ENCODE peak calls at places on chromosome X, in five cellular contexts. E is mesothelial cell of epicardium, H is endothelial cell, T is mammary epithelial cell, Z is ascending aorta. D is an unnamed sample.

GRCh38 chrX:95903490-95903889 is 781.2 kb upstream of the DIAPH2 start:
- DNase-seq in E (no peak), H (peak; percentile 4), Z (no peak), T (no peak), D (no peak)

GRCh38 chrX:1452497-1453389 is at the start of gene ASMTL:
- DNase-seq in E (peak; percentile 100), H (peak; percentile 99), Z (peak; percentile 100), T (peak; percentile 97), D (peak; percentile 99)

GRCh38 chrX:132940727-132941162 is 17.7 kb downstream of the HS6ST2 start:
- DNase-seq in H (no peak), Z (no peak), E (no peak), T (no peak), D (no peak)

GRCh38 chrX:39253551-39253950 is 452.3 kb downstream of the MID1IP1 start:
- DNase-seq in H (no peak), Z (no peak), E (no peak), T (peak; percentile 63), D (no peak)

GRCh38 chrX:118350715-118351114 is 4.8 kb downstream of the WDR44 start:
- DNase-seq in E (no peak), H (no peak), T (no peak), Z (no peak), D (no peak)

GRCh38 chrX:72107320-72107719 is 24.4 kb downstream of the RTL5 start:
- DNase-seq in Z (no peak), E (no peak), T (peak; percentile 67), H (no peak), D (no peak)

GRCh38 chrX:151240237-151240636 is 63.9 kb downstream of the GPR50 start:
- DNase-seq in T (no peak), H (no peak), Z (no peak), E (no peak), D (no peak)

GRCh38 chrX:7709845-7710244 is 133.1 kb upstream of the VCX start:
- DNase-seq in T (no peak), Z (no peak), H (no peak), E (no peak), D (no peak)

GRCh38 chrX:45709381-45709780 is 508.7 kb upstream of the DIPK2B start:
- DNase-seq in E (no peak), Z (no peak), T (peak; percentile 38), H (no peak), D (no peak)

GRCh38 chrX:43677993-43678392 is 21.9 kb downstream of the MAOA start:
- DNase-seq in H (no peak), E (no peak), Z (no peak), T (no peak), D (no peak)

GRCh38 chrX:147476008-147476407 is 435.7 kb upstream of the FMR1 start:
- DNase-seq in H (peak; percentile 37), Z (no peak), T (no peak), E (no peak), D (peak; percentile 4)

GRCh38 chrX:43627669-43628068 is 28.4 kb upstream of the MAOA start:
- DNase-seq in E (no peak), Z (no peak), T (no peak), H (no peak), D (no peak)

GRCh38 chrX:107729558-107730297 is 45.9 kb downstream of the TSC22D3 start:
- DNase-seq in E (no peak), T (peak; percentile 9), Z (no peak), H (no peak), D (peak; percentile 30)

GRCh38 chrX:17584248-17584681 is 153.0 kb upstream of the SCML1 start:
- DNase-seq in E (no peak), Z (no peak), T (no peak), H (no peak), D (no peak)

GRCh38 chrX:82127228-82128123 is 925.6 kb downstream of the SH3BGRL start:
- DNase-seq in T (no peak), Z (no peak), E (no peak), H (no peak), D (peak; percentile 3)

DNA sequence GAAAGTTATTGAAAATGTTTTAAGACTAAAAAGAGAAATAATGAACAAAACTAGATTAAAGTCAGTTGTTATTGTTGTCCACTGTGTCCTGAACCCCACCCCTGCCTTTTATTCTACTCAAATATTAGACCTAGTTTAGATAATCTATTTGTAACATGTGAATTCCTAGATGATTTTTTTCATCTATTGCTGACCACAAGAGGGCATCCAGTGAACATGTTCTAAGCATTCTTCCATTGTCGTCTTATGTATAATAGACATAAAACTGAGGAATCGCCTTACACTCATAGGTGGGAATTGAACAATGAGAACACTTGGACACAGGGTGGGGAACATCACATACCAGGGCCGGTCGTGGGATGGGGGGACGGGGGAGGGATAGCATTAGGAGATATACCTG is 36.4 kb upstream of the HPRT1 start:
- DNase-seq in Z (no peak), E (no peak), T (peak; percentile 5), H (no peak), D (no peak)
- TF ChIP-seq CTCF in Z (no peak), E (no peak), T (peak; percentile 55), H (no peak), D (no peak)

DNA sequence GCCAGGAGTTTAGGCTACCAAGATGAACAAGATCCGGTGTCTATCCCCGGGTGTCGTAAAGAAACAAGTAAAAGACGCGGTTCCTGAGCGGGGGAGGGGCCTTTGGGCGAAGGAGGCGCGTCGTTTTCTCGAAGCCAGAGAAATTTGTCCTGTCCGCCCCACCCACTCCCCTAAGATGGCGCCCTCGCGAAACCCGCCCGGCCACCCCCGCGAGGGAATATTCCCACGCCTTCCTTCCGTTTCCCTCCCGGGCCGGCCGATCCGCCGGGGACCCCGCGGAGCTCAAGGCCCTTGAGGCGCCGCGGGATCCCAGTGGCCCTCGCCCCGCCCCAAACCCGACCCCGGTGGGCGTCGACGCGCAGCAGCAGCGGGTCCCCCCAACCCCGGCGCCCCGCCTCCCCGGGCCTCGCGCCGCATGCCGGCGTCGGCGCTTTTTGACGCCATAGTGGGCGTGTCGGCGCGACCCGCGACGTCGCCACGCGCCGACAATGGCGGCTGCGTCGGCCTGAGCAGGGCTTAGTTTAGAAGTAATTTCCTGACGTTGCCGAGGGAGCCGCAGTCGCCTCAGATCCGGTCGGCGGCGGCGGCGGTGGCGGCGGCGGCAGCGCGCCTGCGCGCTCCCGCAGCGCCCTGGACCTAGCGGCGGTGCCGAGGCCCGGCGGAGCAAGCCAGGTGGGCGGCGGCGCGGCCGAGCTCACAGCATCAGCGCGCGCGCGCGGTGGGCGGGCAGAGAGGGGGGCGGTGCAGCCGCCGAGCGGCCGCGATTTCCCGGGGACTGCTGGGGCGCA is 430 bp upstream of the HTATSF1 start:
- DNase-seq in E (peak; percentile 80), T (peak; percentile 82), Z (peak; percentile 93), H (peak; percentile 71), D (peak; percentile 84)
- TF ChIP-seq CTCF in E (no peak), T (no peak), Z (no peak), H (no peak), D (no peak)

GRCh38 chrX:19907794-19908193 is 20.4 kb upstream of the SH3KBP1 start:
- DNase-seq in E (no peak), T (no peak), Z (no peak), H (no peak), D (no peak)
- TF ChIP-seq CTCF in E (no peak), T (peak; percentile 25), Z (no peak), H (no peak), D (no peak)

DNA sequence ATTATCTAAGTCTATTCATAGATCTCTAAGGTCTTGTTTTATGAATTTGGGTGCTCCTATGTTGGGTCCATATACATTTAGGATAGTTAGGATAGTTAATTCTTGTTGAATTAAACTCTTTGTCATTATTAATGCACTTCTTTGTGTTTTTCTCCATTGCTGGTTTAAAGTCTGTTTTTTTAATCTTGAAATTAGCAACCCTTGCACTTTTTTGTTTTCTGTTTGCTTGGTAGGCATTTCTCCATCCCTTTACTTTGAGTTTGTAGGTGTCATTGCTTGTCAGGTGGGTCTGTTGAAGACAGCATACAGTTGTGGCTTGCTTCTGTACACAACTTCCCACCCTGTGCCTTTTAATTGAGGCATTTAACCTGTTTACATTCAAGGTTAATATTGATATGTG is 434.8 kb downstream of the OPHN1 start:
- DNase-seq in T (no peak), H (no peak), E (no peak), Z (no peak), D (no peak)
- TF ChIP-seq CTCF in T (no peak), H (no peak), E (no peak), Z (no peak), D (no peak)

GRCh38 chrX:25523574-25523973 is 507.8 kb upstream of the ARX start:
- DNase-seq in Z (no peak), H (peak; percentile 40), T (peak; percentile 3), E (no peak), D (peak; percentile 5)
- TF ChIP-seq CTCF in Z (no peak), H (no peak), T (peak; percentile 41), E (peak; percentile 25), D (no peak)

GRCh38 chrX:103687073-103687695 is 685 bp upstream of the MORF4L2 start:
- DNase-seq in T (no peak), E (peak; percentile 86), Z (peak; percentile 93), H (peak; percentile 72), D (peak; percentile 50)

GRCh38 chrX:103686199-103687072 is at the start of gene MORF4L2:
- DNase-seq in E (peak; percentile 78), Z (peak; percentile 97), T (peak; percentile 97), H (peak; percentile 67), D (peak; percentile 75)

GRCh38 chrX:103685396-103685795 is 1.1 kb downstream of the MORF4L2 start:
- DNase-seq in H (no peak), T (no peak), E (no peak), Z (no peak), D (peak; percentile 5)

GRCh38 chrX:103688949-103689348 is 2.5 kb upstream of the MORF4L2 start:
- DNase-seq in E (no peak), Z (no peak), T (peak; percentile 30), H (no peak), D (peak; percentile 10)

DNA sequence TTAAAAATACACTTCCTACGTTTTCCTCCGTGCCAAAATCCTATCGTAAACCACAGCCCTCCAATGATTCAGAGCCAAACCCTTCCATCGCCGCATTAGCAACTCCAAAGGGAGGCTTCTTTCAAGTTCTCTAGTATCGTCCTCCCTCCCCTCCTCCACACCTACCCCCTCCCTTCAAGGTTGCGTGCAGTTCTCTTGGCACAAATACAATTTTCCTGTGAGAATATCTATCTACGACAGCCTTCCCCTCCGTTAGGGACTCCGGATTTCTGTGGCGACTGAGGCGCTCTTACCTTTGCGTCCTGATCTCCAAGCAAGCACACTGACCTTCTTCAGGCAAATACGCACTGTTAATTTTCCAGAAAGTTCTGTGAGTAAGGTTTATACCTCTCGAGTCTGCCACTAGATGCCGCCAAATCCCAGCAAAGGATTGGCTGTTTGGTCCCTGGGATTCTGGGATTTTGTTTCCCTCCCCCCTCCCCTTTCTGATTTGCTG is 1.2 kb upstream of the MORF4L2 start:
- DNase-seq in E (peak; percentile 66), Z (peak; percentile 81), H (peak; percentile 68), T (peak; percentile 62), D (peak; percentile 9)
- TF ChIP-seq CTCF in E (peak; percentile 32), Z (peak; percentile 59), H (peak; percentile 24), T (peak; percentile 70), D (no peak)

DNA sequence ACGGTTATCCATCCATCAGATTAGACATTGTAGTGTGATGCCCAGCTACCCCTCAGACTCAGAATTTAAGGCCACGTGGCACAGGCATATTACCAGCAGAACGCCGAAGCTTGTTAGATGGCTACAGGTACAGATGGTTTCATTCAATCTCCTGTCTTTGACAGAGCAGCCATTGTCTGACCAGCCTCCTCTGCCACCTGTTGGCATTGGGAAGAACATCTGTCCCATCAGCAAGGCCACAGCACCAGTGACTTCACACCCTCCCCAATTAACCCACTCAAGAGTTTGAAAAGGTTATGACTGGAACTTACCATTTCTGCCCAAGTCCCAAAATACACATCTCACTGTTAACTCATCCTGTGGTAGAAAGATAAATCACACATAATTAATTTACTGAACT is 22.0 kb upstream of the PHKA2 start:
- DNase-seq in Z (no peak), T (no peak), E (no peak), H (no peak), D (no peak)
- TF ChIP-seq CTCF in Z (no peak), T (peak; percentile 45), E (no peak), H (no peak), D (no peak)